ENCODE peak calls at places on chromosomes 1 and 21, in eight cellular contexts. O, N, F, A, K, Q, V and C are unnamed samples.

GRCh38 chr1:87335175-87335992 is 6.7 kb downstream of the LMO4 start:
- DNase-seq in O (peak), N (peak), F (peak), A (peak), K (peak), Q (peak), V (no peak), C (no peak)

GRCh38 chr1:43282220-43283195 is 2.9 kb downstream of the C1orf210 start:
- DNase-seq in O (no peak), N (no peak), F (peak), A (no peak), K (no peak), Q (no peak), V (no peak), C (no peak)

GRCh38 chr1:61531725-61532124 is 193.2 kb downstream of the TM2D1 start:
- DNase-seq in O (no peak), N (no peak), F (no peak), A (no peak), K (no peak), Q (no peak), V (no peak), C (no peak)

GRCh38 chr21:45867671-45868081 is 113.9 kb upstream of the COL6A1 start:
- DNase-seq in O (no peak), N (no peak), F (peak), A (no peak), K (no peak), Q (peak), V (no peak), C (no peak)

GRCh38 chr1:180548686-180549326 is 10.0 kb upstream of the OVAAL start:
- DNase-seq in O (peak), N (no peak), F (no peak), A (no peak), K (no peak), Q (no peak), V (no peak), C (no peak)

GRCh38 chr1:175848329-175848728 is 104.9 kb upstream of the TNR start:
- DNase-seq in O (no peak), N (no peak), F (no peak), A (no peak), K (no peak), Q (no peak), V (no peak), C (no peak)

GRCh38 chr1:204874274-204874673 is 3.6 kb downstream of the NFASC start:
- DNase-seq in O (no peak), N (no peak), F (no peak), A (no peak), K (no peak), Q (no peak), V (no peak), C (no peak)

GRCh38 chr1:33575324-33575879 is 103.0 kb downstream of the ZSCAN20 start:
- DNase-seq in O (no peak), N (no peak), F (no peak), A (no peak), K (no peak), Q (no peak), V (no peak), C (no peak)

GRCh38 chr1:108817811-108818210 is 39.1 kb downstream of the AKNAD1 start:
- DNase-seq in O (no peak), N (no peak), F (no peak), A (no peak), K (no peak), Q (no peak), V (no peak), C (no peak)

GRCh38 chr1:43423672-43424550 is 29.8 kb downstream of the HYI start:
- DNase-seq in O (no peak), N (no peak), F (no peak), A (no peak), K (no peak), Q (no peak), V (no peak), C (no peak)

GRCh38 chr21:21971384-21971783 is 973.2 kb downstream of the NCAM2 start:
- DNase-seq in O (no peak), N (no peak), F (no peak), A (no peak), K (no peak), Q (no peak), V (no peak), C (no peak)

GRCh38 chr1:167166703-167167100 is 54.0 kb upstream of the POU2F1 start:
- DNase-seq in O (no peak), N (no peak), F (no peak), A (no peak), K (no peak), Q (no peak), V (no peak), C (no peak)

GRCh38 chr1:64975127-64975526 is 8.8 kb upstream of the JAK1 start:
- DNase-seq in O (no peak), N (no peak), F (no peak), A (no peak), K (no peak), Q (no peak), V (no peak), C (no peak)

GRCh38 chr21:26818911-26819310 is 26.3 kb downstream of the ADAMTS1 start:
- DNase-seq in O (no peak), N (no peak), F (no peak), A (no peak), K (no peak), Q (no peak), V (no peak), C (no peak)

GRCh38 chr1:169106921-169107672 is 607 bp downstream of the ATP1B1 start:
- DNase-seq in O (no peak), N (no peak), F (no peak), A (no peak), K (peak), Q (no peak), V (no peak), C (peak)

GRCh38 chr1:157133431-157133830 is 4.8 kb downstream of the ETV3 start:
- DNase-seq in O (no peak), N (no peak), F (no peak), A (no peak), K (no peak), Q (no peak), V (no peak), C (no peak)

GRCh38 chr1:21907079-21907418 is 30.1 kb downstream of the HSPG2 start:
- DNase-seq in O (no peak), N (no peak), F (no peak), A (no peak), K (no peak), Q (no peak), V (no peak), C (no peak)

GRCh38 chr1:200150721-200151120 is 123.2 kb downstream of the NR5A2 start:
- DNase-seq in O (peak), N (no peak), F (no peak), A (no peak), K (no peak), Q (no peak), V (peak), C (no peak)

GRCh38 chr1:159953866-159954515 is at the start of gene SLAMF9:
- DNase-seq in O (no peak), N (no peak), F (no peak), A (no peak), K (no peak), Q (no peak), V (no peak), C (no peak)

GRCh38 chr1:93908394-93909145 is 660 bp downstream of the GCLM start:
- DNase-seq in O (peak), N (no peak), F (peak), A (peak), K (peak), Q (no peak), V (no peak), C (no peak)

GRCh38 chr1:102241431-102242338 is 245.0 kb upstream of the OLFM3 start:
- DNase-seq in O (no peak), N (no peak), F (no peak), A (no peak), K (no peak), Q (no peak), V (no peak), C (no peak)

GRCh38 chr1:40978886-40979240 is 633 bp upstream of the CTPS1 start:
- DNase-seq in O (no peak), N (no peak), F (no peak), A (no peak), K (no peak), Q (no peak), V (no peak), C (no peak)

GRCh38 chr1:63592536-63593302 is 492 bp upstream of the PGM1 start:
- DNase-seq in O (no peak), N (peak), F (no peak), A (no peak), K (no peak), Q (no peak), V (no peak), C (no peak)

GRCh38 chr21:44300262-44300959 is 558 bp downstream of the PFKL start:
- DNase-seq in O (peak), N (peak), F (peak), A (peak), K (peak), Q (peak), V (no peak), C (peak)

GRCh38 chr1:207918571-207918970 is 7.6 kb upstream of the CD34 start:
- DNase-seq in O (no peak), N (no peak), F (no peak), A (no peak), K (no peak), Q (no peak), V (no peak), C (no peak)

GRCh38 chr1:245156736-245157505 is 2.1 kb downstream of the KIF26B start:
- DNase-seq in O (peak), N (no peak), F (no peak), A (no peak), K (peak), Q (no peak), V (no peak), C (no peak)

GRCh38 chr1:180235502-180236239 is 5.6 kb downstream of the LHX4 start:
- DNase-seq in O (no peak), N (no peak), F (no peak), A (no peak), K (no peak), Q (no peak), V (no peak), C (no peak)

GRCh38 chr1:179817789-179818188 is 59.8 kb downstream of the TOR1AIP2 start:
- DNase-seq in O (no peak), N (no peak), F (peak), A (no peak), K (no peak), Q (no peak), V (no peak), C (no peak)

GRCh38 chr1:169044296-169044695 is 62.2 kb upstream of the ATP1B1 start:
- DNase-seq in O (no peak), N (peak), F (no peak), A (no peak), K (no peak), Q (no peak), V (no peak), C (no peak)

GRCh38 chr21:27429612-27430361 is 462.9 kb upstream of the ADAMTS5 start:
- DNase-seq in O (no peak), N (no peak), F (no peak), A (no peak), K (no peak), Q (no peak), V (peak), C (no peak)

GRCh38 chr1:176515310-176515709 is 52.3 kb downstream of the PAPPA2 start:
- DNase-seq in O (peak), N (no peak), F (no peak), A (no peak), K (no peak), Q (no peak), V (peak), C (no peak)

GRCh38 chr1:181846681-181847080 is 214.8 kb downstream of the ZNF648 start:
- DNase-seq in O (no peak), N (no peak), F (no peak), A (no peak), K (no peak), Q (no peak), V (no peak), C (no peak)

GRCh38 chr1:207049054-207049453 is 2.0 kb downstream of the YOD1 start:
- DNase-seq in O (no peak), N (no peak), F (no peak), A (no peak), K (no peak), Q (no peak), V (no peak), C (no peak)

GRCh38 chr1:209456878-209457277 is 126.6 kb upstream of the CAMK1G start:
- DNase-seq in O (peak), N (no peak), F (no peak), A (no peak), K (no peak), Q (no peak), V (no peak), C (no peak)

GRCh38 chr21:34129971-34130597 is 56.7 kb downstream of the MRPS6 start:
- DNase-seq in O (peak), N (no peak), F (no peak), A (no peak), K (no peak), Q (no peak), V (no peak), C (no peak)

GRCh38 chr1:235683653-235684052 is 34.1 kb upstream of the GNG4 start:
- DNase-seq in O (no peak), N (no peak), F (no peak), A (no peak), K (no peak), Q (no peak), V (no peak), C (no peak)

GRCh38 chr1:230713547-230713914 is 391 bp downstream of the AGT start:
- DNase-seq in O (no peak), N (no peak), F (no peak), A (no peak), K (no peak), Q (no peak), V (no peak), C (no peak)

GRCh38 chr1:77686784-77687518 is 4.5 kb upstream of the ZZZ3 start:
- DNase-seq in O (no peak), N (no peak), F (peak), A (no peak), K (peak), Q (no peak), V (no peak), C (no peak)